ENCODE peak calls at places on chromosomes 2 and 18, in ten cellular contexts. W is stomach; Q is thoracic aorta; V is fibroblast of the aortic adventitia; K is CD8-positive, alpha-beta T cell; I is GM06990; L is HL-60; Z is heart left ventricle; J is left lung; G is body of pancreas. U is an unnamed sample.

GRCh38 chr2:168316073-168316440 is 68.7 kb upstream of the STK39 start:
- DNase-seq in W (no peak), Q (no peak), V (no peak), K (no peak), I (no peak), L (no peak), Z (no peak), J (no peak), G (no peak), U (no peak)

GRCh38 chr2:39523308-39524044 is 86.4 kb upstream of the MAP4K3 start:
- DNase-seq in W (no peak), Q (no peak), V (peak), K (no peak), I (no peak), L (no peak), Z (no peak), J (no peak), G (no peak), U (no peak)

GRCh38 chr2:230067990-230068657 is 600 bp downstream of the SLC16A14 start:
- DNase-seq in W (peak), Q (no peak), V (peak), K (peak), I (peak), L (peak), Z (peak), J (peak), G (peak), U (no peak)

GRCh38 chr2:227789803-227790202 is 23.8 kb upstream of the CCL20 start:
- DNase-seq in W (no peak), Q (no peak), V (peak), K (no peak), I (no peak), L (no peak), Z (no peak), J (no peak), G (no peak), U (no peak)

GRCh38 chr2:228082571-228082970 is 98.9 kb downstream of the SPHKAP start:
- DNase-seq in W (no peak), Q (no peak), V (no peak), K (no peak), I (no peak), L (no peak), Z (no peak), J (no peak), G (no peak), U (no peak)

GRCh38 chr2:30709516-30709915 is 97.7 kb downstream of the CAPN13 start:
- DNase-seq in W (no peak), Q (no peak), V (no peak), K (no peak), I (no peak), L (no peak), Z (no peak), J (no peak), G (no peak), U (no peak)

GRCh38 chr18:58965291-58965929 is 100.7 kb downstream of the ZNF532 start:
- DNase-seq in W (no peak), Q (no peak), V (no peak), K (no peak), I (no peak), L (no peak), Z (no peak), J (no peak), G (no peak), U (no peak)

GRCh38 chr2:149038442-149039212 is at the start of gene LYPD6B:
- DNase-seq in W (peak), Q (no peak), V (no peak), K (no peak), I (peak), L (no peak), Z (no peak), J (peak), G (peak), U (no peak)

GRCh38 chr2:101251844-101252407 is 760 bp upstream of the CNOT11 start:
- DNase-seq in W (peak), Q (no peak), V (no peak), K (peak), I (no peak), L (no peak), Z (no peak), J (no peak), G (peak), U (no peak)

GRCh38 chr2:26471278-26471677 is 6.6 kb downstream of the OTOF start:
- DNase-seq in W (no peak), Q (no peak), V (no peak), K (no peak), I (no peak), L (no peak), Z (peak), J (peak), G (no peak), U (no peak)

GRCh38 chr2:239329972-239330572 is 70.7 kb downstream of the HDAC4 start:
- DNase-seq in W (peak), Q (no peak), V (no peak), K (no peak), I (no peak), L (no peak), Z (peak), J (no peak), G (peak), U (no peak)

GRCh38 chr2:71212336-71212735 is 14.6 kb downstream of the PAIP2B start:
- DNase-seq in W (no peak), Q (no peak), V (no peak), K (no peak), I (no peak), L (no peak), Z (no peak), J (no peak), G (no peak), U (no peak)

GRCh38 chr18:12747530-12748315 is 44.9 kb downstream of the PSMG2 start:
- DNase-seq in W (no peak), Q (no peak), V (no peak), K (no peak), I (no peak), L (no peak), Z (no peak), J (no peak), G (no peak), U (no peak)

GRCh38 chr18:64365106-64365505 is 216.2 kb upstream of the LINC00305 start:
- DNase-seq in W (no peak), Q (no peak), V (no peak), K (no peak), I (no peak), L (no peak), Z (no peak), J (no peak), G (no peak), U (no peak)

GRCh38 chr18:42048150-42048549 is 93.1 kb downstream of the PIK3C3 start:
- DNase-seq in W (no peak), Q (no peak), V (peak), K (no peak), I (no peak), L (peak), Z (no peak), J (no peak), G (no peak), U (no peak)

GRCh38 chr2:67295851-67296250 is 101.3 kb upstream of the ETAA1 start:
- DNase-seq in W (no peak), Q (no peak), V (no peak), K (no peak), I (no peak), L (no peak), Z (no peak), J (no peak), G (no peak), U (no peak)

GRCh38 chr2:101587251-101587650 is 110.3 kb upstream of the MAP4K4 start:
- DNase-seq in W (no peak), Q (no peak), V (no peak), K (no peak), I (no peak), L (no peak), Z (no peak), J (no peak), G (no peak), U (no peak)

GRCh38 chr2:156340377-156340776 is 7.9 kb upstream of the NR4A2 start:
- DNase-seq in W (no peak), Q (no peak), V (peak), K (no peak), I (peak), L (no peak), Z (no peak), J (no peak), G (no peak), U (no peak)

GRCh38 chr2:173048530-173048900 is 27.1 kb upstream of the MAP3K20 start:
- DNase-seq in W (no peak), Q (no peak), V (no peak), K (no peak), I (no peak), L (no peak), Z (no peak), J (no peak), G (no peak), U (no peak)

GRCh38 chr2:223944704-223945531 is at the start of gene WDFY1:
- DNase-seq in W (peak), Q (no peak), V (peak), K (peak), I (peak), L (no peak), Z (peak), J (peak), G (peak), U (peak)

GRCh38 chr2:65409045-65409444 is 23.4 kb downstream of the SPRED2 start:
- DNase-seq in W (no peak), Q (no peak), V (no peak), K (no peak), I (no peak), L (no peak), Z (no peak), J (no peak), G (no peak), U (no peak)

GRCh38 chr2:201233192-201234166 is 26.9 kb upstream of the CASP8 start:
- DNase-seq in W (peak), Q (no peak), V (peak), K (peak), I (peak), L (peak), Z (peak), J (peak), G (peak), U (peak)

GRCh38 chr2:219947575-219947974 is 320.1 kb downstream of the SLC4A3 start:
- DNase-seq in W (no peak), Q (no peak), V (peak), K (no peak), I (no peak), L (no peak), Z (no peak), J (no peak), G (no peak), U (no peak)

GRCh38 chr2:17719562-17720371 is 33.8 kb downstream of the SMC6 start:
- DNase-seq in W (no peak), Q (no peak), V (peak), K (no peak), I (no peak), L (no peak), Z (no peak), J (no peak), G (no peak), U (no peak)

GRCh38 chr18:45324489-45325111 is 290.7 kb upstream of the SLC14A2 start:
- DNase-seq in W (no peak), Q (peak), V (peak), K (no peak), I (no peak), L (no peak), Z (peak), J (no peak), G (peak), U (no peak)

GRCh38 chr2:186256540-186256939 is 229.5 kb upstream of the ZC3H15 start:
- DNase-seq in W (no peak), Q (no peak), V (peak), K (no peak), I (no peak), L (no peak), Z (no peak), J (no peak), G (no peak), U (no peak)

GRCh38 chr2:2271471-2271941 is 59.6 kb downstream of the MYT1L start:
- DNase-seq in W (no peak), Q (no peak), V (no peak), K (no peak), I (no peak), L (no peak), Z (peak), J (no peak), G (peak), U (no peak)

GRCh38 chr2:200397785-200398184 is 91.3 kb downstream of the SPATS2L start:
- DNase-seq in W (no peak), Q (no peak), V (peak), K (no peak), I (no peak), L (no peak), Z (no peak), J (no peak), G (no peak), U (no peak)

DNA sequence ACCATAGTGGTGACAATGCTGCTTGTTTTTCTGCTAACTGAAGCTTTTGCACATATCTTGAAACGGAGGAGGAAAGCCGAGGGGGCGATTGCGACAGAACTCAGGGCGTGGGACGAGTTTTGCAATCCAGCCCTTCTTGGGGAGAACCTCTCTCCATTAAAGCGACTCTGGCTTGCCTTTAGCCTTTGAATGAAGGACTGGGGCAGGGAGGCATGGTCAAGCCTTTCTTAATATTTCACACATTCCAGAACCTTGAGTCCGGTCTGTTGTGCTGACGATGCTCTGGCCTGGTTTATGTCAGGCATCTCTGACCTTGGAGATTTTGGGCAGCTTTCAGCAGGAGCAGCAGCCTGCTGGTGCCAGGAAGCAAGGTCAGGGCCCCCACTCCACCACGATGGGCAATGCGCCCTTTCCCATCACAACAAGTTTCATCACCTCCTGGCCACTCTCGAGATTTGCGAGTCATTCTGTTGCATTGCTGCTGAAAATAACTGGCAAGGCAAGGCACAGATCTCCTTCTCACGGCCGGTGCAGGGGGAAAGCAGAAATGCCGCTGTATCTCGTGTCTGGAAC is 10.8 kb downstream of the EMILIN2 start:
- DNase-seq in W (peak), Q (peak), V (peak), K (no peak), I (no peak), L (peak), Z (peak), J (peak), G (peak), U (no peak)
- H3K4me3 ChIP-seq in W (no peak), Q (peak), V (no peak), K (no peak), I (no peak), L (peak), Z (peak), J (no peak), G (no peak), U (no peak)

DNA sequence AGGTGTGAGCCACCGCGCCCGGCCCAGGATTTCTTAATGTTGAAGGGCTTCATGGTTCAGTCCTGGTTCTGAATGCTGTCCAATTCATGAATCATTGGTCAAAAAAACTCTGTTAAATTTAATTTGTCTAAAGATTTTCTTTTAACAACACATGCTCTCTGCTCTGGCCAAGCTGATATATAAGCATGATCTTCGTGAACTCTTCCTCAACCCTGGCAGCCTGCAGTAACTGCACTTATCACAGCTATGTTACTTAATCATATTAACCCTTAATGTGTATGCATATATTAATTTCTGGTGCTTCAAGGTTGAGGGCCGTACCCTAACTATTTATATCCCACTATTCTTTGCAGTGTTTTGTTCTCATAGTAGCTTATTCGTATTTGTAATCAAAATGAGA is 29.4 kb upstream of the FRZB start:
- DNase-seq in W (no peak), Q (no peak), V (no peak), K (no peak), I (no peak), L (no peak), Z (no peak), J (no peak), G (no peak), U (no peak)
- TF ChIP-seq CTCF in W (no peak), Q (no peak), V (no peak), K (no peak), I (no peak), L (no peak), Z (no peak), J (no peak), G (no peak), U (no peak)

DNA sequence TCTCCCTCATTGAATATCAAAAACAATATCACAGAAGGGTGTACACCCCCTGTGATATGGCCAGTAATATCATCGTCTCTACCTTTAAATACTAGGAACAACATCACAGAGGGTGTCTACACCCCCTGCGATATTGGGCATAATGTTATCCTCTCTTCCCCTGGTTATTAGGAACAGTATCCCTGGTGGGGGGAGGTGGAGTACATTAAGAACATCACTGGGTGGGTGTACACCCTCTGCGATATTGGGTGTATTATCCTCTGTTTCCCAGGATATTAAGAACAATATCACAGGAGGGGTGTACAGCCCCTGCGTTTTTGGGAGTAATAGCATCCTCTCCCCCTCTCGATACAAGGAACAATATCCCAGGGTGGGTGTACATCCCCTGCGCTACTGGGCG is 1932.8 kb downstream of the SUCLG1 start:
- DNase-seq in W (no peak), Q (no peak), V (no peak), K (no peak), I (no peak), L (no peak), Z (no peak), J (no peak), G (no peak), U (no peak)
- H3K4me3 ChIP-seq in W (no peak), Q (no peak), V (no peak), K (no peak), I (no peak), L (no peak), Z (no peak), J (no peak), G (no peak), U (no peak)

GRCh38 chr18:24631238-24632025 is 171.0 kb downstream of the HRH4 start:
- DNase-seq in W (no peak), Q (no peak), V (no peak), K (no peak), I (no peak), L (no peak), Z (peak), J (no peak), G (no peak), U (no peak)
- TF ChIP-seq CTCF in W (no peak), Q (no peak), V (no peak), K (no peak), I (no peak), L (no peak), Z (no peak), J (no peak), G (no peak), U (no peak)

DNA sequence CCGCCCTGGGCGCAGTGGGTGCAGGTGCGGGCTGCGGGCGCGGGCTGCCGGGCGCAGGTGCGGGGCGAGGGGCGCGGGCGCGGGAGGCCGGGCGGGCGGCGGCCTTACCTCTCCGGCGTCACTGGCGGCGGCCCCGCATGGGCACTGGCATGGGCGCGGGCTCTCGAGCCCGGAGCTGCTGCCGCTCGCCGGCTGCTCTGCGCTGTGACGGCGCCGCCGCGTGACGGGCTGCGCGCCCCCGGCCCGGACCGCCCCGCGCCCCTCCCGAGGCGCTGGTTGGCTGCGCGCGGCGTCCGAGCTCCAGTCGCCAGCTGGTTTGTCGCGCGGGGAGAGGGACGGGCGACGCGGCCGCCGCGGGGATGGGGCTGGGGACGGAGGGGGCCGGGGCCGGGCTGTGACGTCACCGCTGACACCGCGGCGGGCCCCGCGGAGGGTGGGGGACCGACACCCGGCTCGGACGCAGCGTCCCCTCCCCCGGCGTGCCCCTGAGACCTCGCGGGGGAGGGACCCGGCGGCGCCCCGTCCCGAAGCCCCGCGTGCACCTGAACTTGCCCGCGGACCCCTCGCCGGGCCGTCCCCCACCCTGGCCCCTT is at the start of gene KIF1A:
- DNase-seq in W (peak), Q (no peak), V (no peak), K (no peak), I (no peak), L (no peak), Z (no peak), J (peak), G (peak), U (no peak)
- H3K4me3 ChIP-seq in W (peak), Q (peak), V (no peak), K (peak), I (no peak), L (no peak), Z (peak), J (no peak), G (peak), U (no peak)

GRCh38 chr2:68905116-68905515 is 33.9 kb upstream of the BMP10 start:
- DNase-seq in W (no peak), Q (no peak), V (no peak), K (no peak), I (no peak), L (no peak), Z (no peak), J (no peak), G (no peak), U (no peak)

GRCh38 chr2:68900496-68901198 is 29.4 kb upstream of the BMP10 start:
- DNase-seq in W (no peak), Q (no peak), V (no peak), K (no peak), I (no peak), L (no peak), Z (no peak), J (no peak), G (no peak), U (no peak)

GRCh38 chr2:68901561-68901960 is 30.4 kb upstream of the BMP10 start:
- DNase-seq in W (no peak), Q (no peak), V (no peak), K (no peak), I (no peak), L (no peak), Z (no peak), J (no peak), G (no peak), U (no peak)

DNA sequence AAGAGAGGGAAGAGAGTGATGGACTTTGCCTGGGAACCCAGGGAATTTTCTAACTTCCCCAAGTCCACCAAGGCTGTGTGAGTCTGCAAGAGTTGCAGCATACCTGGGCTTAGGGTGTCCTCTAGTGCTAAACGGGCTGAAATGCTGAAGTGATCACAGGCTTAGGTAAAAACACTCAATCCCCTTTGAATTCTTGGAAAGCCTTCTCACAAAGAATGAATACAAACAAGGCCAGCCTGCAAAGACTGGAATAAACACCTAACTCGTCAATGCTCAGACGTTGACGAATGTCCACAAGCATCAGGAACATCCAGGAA is 30.0 kb upstream of the BMP10 start:
- DNase-seq in W (no peak), Q (no peak), V (peak), K (no peak), I (no peak), L (no peak), Z (no peak), J (no peak), G (no peak), U (no peak)
- TF ChIP-seq CTCF in W (no peak), Q (no peak), V (peak), K (no peak), I (peak), L (peak), Z (no peak), J (no peak), G (no peak), U (peak)

DNA sequence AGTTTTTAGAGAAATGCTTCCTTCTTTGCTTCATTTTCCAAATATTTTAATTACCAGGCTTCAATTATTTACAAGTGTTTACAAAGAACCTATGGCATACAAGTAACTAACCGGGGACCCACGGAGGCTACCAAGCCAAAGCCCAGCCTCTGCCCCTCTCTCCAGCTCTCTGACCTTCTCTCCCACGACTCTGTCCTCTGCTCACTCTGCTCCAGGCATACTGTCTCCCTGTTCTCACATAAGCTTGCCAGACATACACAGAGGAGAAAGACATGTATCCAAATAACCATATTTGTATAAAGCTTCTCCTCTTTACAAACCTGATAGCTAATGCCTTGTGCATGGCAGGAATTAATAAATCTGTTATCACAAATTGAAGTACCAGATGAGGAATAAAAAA is 141.3 kb downstream of the ZNF521 start:
- DNase-seq in W (no peak), Q (no peak), V (no peak), K (no peak), I (no peak), L (no peak), Z (no peak), J (no peak), G (no peak), U (no peak)
- H3K4me3 ChIP-seq in W (no peak), Q (no peak), V (no peak), K (no peak), I (no peak), L (no peak), Z (no peak), J (no peak), G (no peak), U (no peak)

U was measured in GM12864.